ENCODE peak calls at places on chromosome 2, in six cellular contexts. One of them, this sample, is unnamed.
A peak's percentile ranks its signal among the peaks of the same experiment; 100 is the strongest.

GRCh38 chr2:237901932-237902846 is 42.8 kb downstream of the RAMP1 start:
- DNase-seq in H9: peak; percentile 60
- DNase-seq in fibroblast of lung: no peak
- DNase-seq in B cell: no peak
- DNase-seq in mammary epithelial cell: no peak
- DNase-seq in lung: no peak
- DNase-seq in this sample: no peak

GRCh38 chr2:179842498-179843153 is 18.8 kb downstream of the ZNF385B start:
- DNase-seq in H9: peak; percentile 59
- DNase-seq in fibroblast of lung: no peak
- DNase-seq in B cell: no peak
- DNase-seq in mammary epithelial cell: no peak
- DNase-seq in lung: no peak
- DNase-seq in this sample: no peak

GRCh38 chr2:85114586-85115330 is 18.4 kb upstream of the TCF7L1 start:
- DNase-seq in H9: no peak
- DNase-seq in fibroblast of lung: no peak
- DNase-seq in B cell: no peak
- DNase-seq in mammary epithelial cell: no peak
- DNase-seq in lung: no peak
- DNase-seq in this sample: peak; percentile 36

GRCh38 chr2:143433840-143434239 is 304.6 kb downstream of the ARHGAP15 start:
- DNase-seq in H9: no peak
- DNase-seq in fibroblast of lung: no peak
- DNase-seq in B cell: no peak
- DNase-seq in mammary epithelial cell: no peak
- DNase-seq in lung: no peak
- DNase-seq in this sample: no peak

GRCh38 chr2:38428940-38429339 is 51.9 kb upstream of the ATL2 start:
- DNase-seq in H9: no peak
- DNase-seq in fibroblast of lung: no peak
- DNase-seq in B cell: no peak
- DNase-seq in mammary epithelial cell: no peak
- DNase-seq in lung: no peak
- DNase-seq in this sample: no peak

GRCh38 chr2:162091325-162092007 is 17.5 kb upstream of the DPP4 start:
- DNase-seq in H9: peak; percentile 63
- DNase-seq in fibroblast of lung: peak; percentile 57
- DNase-seq in B cell: no peak
- DNase-seq in mammary epithelial cell: peak; percentile 90
- DNase-seq in lung: no peak
- DNase-seq in this sample: no peak

GRCh38 chr2:109516445-109517117 is 97.2 kb downstream of the SEPTIN10 start:
- DNase-seq in H9: peak; percentile 90
- DNase-seq in fibroblast of lung: peak; percentile 32
- DNase-seq in B cell: no peak
- DNase-seq in mammary epithelial cell: no peak
- DNase-seq in lung: no peak
- DNase-seq in this sample: no peak

GRCh38 chr2:53505814-53506213 is 261.8 kb upstream of the CHAC2 start:
- DNase-seq in H9: no peak
- DNase-seq in fibroblast of lung: peak; percentile 71
- DNase-seq in B cell: no peak
- DNase-seq in mammary epithelial cell: no peak
- DNase-seq in lung: no peak
- DNase-seq in this sample: no peak

GRCh38 chr2:11502740-11503292 is 31.0 kb upstream of the GREB1 start:
- DNase-seq in H9: no peak
- DNase-seq in fibroblast of lung: no peak
- DNase-seq in B cell: no peak
- DNase-seq in mammary epithelial cell: peak; percentile 8
- DNase-seq in lung: no peak
- DNase-seq in this sample: no peak

GRCh38 chr2:23312996-23313606 is 71.9 kb upstream of the KLHL29 start:
- DNase-seq in H9: peak; percentile 82
- DNase-seq in fibroblast of lung: no peak
- DNase-seq in B cell: no peak
- DNase-seq in mammary epithelial cell: no peak
- DNase-seq in lung: no peak
- DNase-seq in this sample: no peak

GRCh38 chr2:174681099-174681982 is 82.9 kb downstream of the CHRNA1 start:
- DNase-seq in H9: no peak
- DNase-seq in fibroblast of lung: peak; percentile 46
- DNase-seq in B cell: no peak
- DNase-seq in mammary epithelial cell: no peak
- DNase-seq in lung: no peak
- DNase-seq in this sample: no peak

GRCh38 chr2:94870392-94871225 is 621 bp upstream of the TEKT4 start:
- DNase-seq in H9: peak; percentile 24
- DNase-seq in fibroblast of lung: no peak
- DNase-seq in B cell: no peak
- DNase-seq in mammary epithelial cell: no peak
- DNase-seq in lung: peak; percentile 28
- DNase-seq in this sample: no peak
- TF ChIP-seq CTCF in H9: peak; percentile 85
- TF ChIP-seq CTCF in fibroblast of lung: peak; percentile 32
- TF ChIP-seq CTCF in B cell: no peak
- TF ChIP-seq CTCF in mammary epithelial cell: peak; percentile 71
- TF ChIP-seq CTCF in lung: no peak
- TF ChIP-seq CTCF in this sample: no peak

GRCh38 chr2:45285311-45285710 is 276.1 kb upstream of the SIX2 start:
- DNase-seq in H9: no peak
- DNase-seq in fibroblast of lung: no peak
- DNase-seq in B cell: no peak
- DNase-seq in mammary epithelial cell: no peak
- DNase-seq in lung: no peak
- DNase-seq in this sample: no peak
- TF ChIP-seq CTCF in H9: no peak
- TF ChIP-seq CTCF in fibroblast of lung: no peak
- TF ChIP-seq CTCF in B cell: no peak
- TF ChIP-seq CTCF in mammary epithelial cell: no peak
- TF ChIP-seq CTCF in lung: no peak
- TF ChIP-seq CTCF in this sample: no peak

DNA sequence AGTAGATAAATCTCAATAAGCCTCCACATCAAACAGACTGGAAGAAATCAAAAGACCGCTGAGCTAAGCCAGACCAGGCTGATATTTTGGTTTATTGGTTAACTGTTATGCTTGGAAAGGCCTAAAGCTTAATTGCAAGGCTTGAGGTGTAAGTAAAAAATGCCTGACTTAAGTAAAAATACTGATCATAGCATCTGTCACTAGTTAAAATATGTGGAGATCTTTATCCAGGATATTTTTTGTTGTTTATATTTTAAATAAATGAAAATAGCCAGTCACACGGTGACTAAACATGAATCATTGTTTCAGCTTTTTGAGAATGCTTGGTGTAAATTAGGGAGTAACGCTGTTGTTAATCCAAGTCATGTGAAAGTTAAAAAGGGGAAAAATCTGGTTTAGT is 127.9 kb downstream of the THADA start:
- DNase-seq in H9: no peak
- DNase-seq in fibroblast of lung: peak; percentile 75
- DNase-seq in B cell: no peak
- DNase-seq in mammary epithelial cell: peak; percentile 74
- DNase-seq in lung: no peak
- DNase-seq in this sample: no peak
- TF ChIP-seq CTCF in H9: no peak
- TF ChIP-seq CTCF in fibroblast of lung: no peak
- TF ChIP-seq CTCF in B cell: no peak
- TF ChIP-seq CTCF in mammary epithelial cell: no peak
- TF ChIP-seq CTCF in lung: no peak
- TF ChIP-seq CTCF in this sample: no peak

DNA sequence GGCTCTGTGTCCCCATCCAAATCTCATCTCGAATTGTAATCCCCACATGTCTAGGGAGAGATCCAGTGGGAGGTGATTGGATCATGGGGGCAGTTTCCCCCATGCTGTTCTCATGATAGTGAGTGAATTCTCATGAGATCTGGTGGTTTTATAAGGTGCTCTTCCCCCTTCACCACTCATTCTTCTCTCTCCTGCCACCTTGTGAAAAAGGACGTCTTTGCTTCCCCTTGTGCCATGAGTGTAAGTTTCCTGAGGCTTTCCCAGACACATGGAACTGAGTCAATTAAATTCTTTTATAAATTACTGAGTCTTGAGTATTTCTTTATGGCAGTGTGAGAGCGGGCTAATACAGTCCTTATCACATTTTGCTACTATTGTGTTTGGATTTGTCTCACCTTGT is 177.6 kb upstream of the SLC39A10 start:
- DNase-seq in H9: no peak
- DNase-seq in fibroblast of lung: no peak
- DNase-seq in B cell: no peak
- DNase-seq in mammary epithelial cell: no peak
- DNase-seq in lung: no peak
- DNase-seq in this sample: no peak
- TF ChIP-seq CTCF in H9: no peak
- TF ChIP-seq CTCF in fibroblast of lung: no peak
- TF ChIP-seq CTCF in B cell: no peak
- TF ChIP-seq CTCF in mammary epithelial cell: no peak
- TF ChIP-seq CTCF in lung: no peak
- TF ChIP-seq CTCF in this sample: no peak

DNA sequence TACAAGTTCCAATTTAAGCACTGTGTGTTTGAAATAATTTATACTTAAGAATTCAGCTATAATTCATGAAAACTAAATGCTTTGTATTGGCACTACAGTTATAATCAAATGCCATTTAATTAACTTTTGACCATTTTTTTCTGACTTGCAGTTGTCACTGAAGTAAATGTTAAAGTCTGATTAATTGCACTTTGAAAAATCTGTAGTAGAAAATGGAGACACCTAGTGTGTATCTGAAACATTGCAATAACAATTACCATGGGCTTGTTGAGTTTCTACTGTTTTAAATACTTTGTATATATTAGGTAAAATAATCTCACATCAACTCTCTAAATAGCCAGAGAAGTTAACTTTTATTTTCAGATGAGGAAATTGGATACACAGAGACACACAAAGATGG is 458.6 kb upstream of the FSIP2 start:
- DNase-seq in H9: no peak
- DNase-seq in fibroblast of lung: peak; percentile 16
- DNase-seq in B cell: no peak
- DNase-seq in mammary epithelial cell: peak; percentile 7
- DNase-seq in lung: no peak
- DNase-seq in this sample: no peak
- TF ChIP-seq CTCF in H9: peak; percentile 72
- TF ChIP-seq CTCF in fibroblast of lung: peak; percentile 41
- TF ChIP-seq CTCF in B cell: no peak
- TF ChIP-seq CTCF in mammary epithelial cell: peak; percentile 56
- TF ChIP-seq CTCF in lung: no peak
- TF ChIP-seq CTCF in this sample: peak; percentile 54

DNA sequence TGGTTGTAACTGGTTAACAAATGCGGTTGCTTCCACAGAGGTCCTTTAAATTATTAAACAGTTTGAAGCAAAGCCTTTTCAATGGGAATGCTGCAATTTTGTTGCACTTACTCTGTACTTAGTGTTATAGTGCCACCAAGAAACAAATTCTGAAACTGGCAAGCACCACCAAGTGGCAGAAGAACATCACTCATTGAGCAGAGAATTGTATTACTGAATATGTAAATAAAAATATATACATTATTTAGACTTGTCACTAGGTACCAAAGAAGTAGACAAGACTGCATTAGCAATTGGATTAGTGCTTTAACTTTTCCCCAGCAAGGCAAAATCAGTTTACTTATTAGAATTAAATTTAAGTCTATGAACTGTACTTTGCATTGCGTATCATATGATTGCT is 2.7 kb upstream of the TMEFF2 start:
- DNase-seq in H9: no peak
- DNase-seq in fibroblast of lung: no peak
- DNase-seq in B cell: no peak
- DNase-seq in mammary epithelial cell: no peak
- DNase-seq in lung: no peak
- DNase-seq in this sample: no peak
- TF ChIP-seq CTCF in H9: no peak
- TF ChIP-seq CTCF in fibroblast of lung: peak; percentile 18
- TF ChIP-seq CTCF in B cell: no peak
- TF ChIP-seq CTCF in mammary epithelial cell: peak; percentile 38
- TF ChIP-seq CTCF in lung: no peak
- TF ChIP-seq CTCF in this sample: peak; percentile 72

This sample was measured in osteocyte.